ENCODE peak calls at places on chromosomes 1 and 21, in five cellular contexts. R is OCI-LY7, C is GM23248, A is GM23338, M is PC-3. K is an unnamed sample.

GRCh38 chr1:114208659-114209215 is 55.1 kb upstream of the SYT6 start:
- DNase-seq in R (no peak), C (no peak), A (no peak), M (no peak), K (no peak)

GRCh38 chr1:145977486-145978476 is 13.3 kb downstream of the POLR3GL start:
- DNase-seq in R (peak; percentile 90), C (peak; percentile 86), A (peak; percentile 92), M (peak; percentile 90), K (peak; percentile 77)

GRCh38 chr21:15730484-15731242 is 881 bp downstream of the USP25 start:
- DNase-seq in R (peak; percentile 28), C (peak; percentile 12), A (peak; percentile 45), M (peak; percentile 25), K (peak; percentile 1)

GRCh38 chr1:59125154-59125553 is 171.7 kb upstream of the FGGY start:
- DNase-seq in R (no peak), C (no peak), A (no peak), M (no peak), K (no peak)

GRCh38 chr1:109631513-109632260 is 12.1 kb downstream of the AMPD2 start:
- DNase-seq in R (no peak), C (no peak), A (no peak), M (no peak), K (no peak)

GRCh38 chr1:4510276-4510691 is 144.1 kb upstream of the AJAP1 start:
- DNase-seq in R (no peak), C (no peak), A (no peak), M (no peak), K (no peak)

GRCh38 chr1:44012411-44012810 is 18.9 kb downstream of the SLC6A9 start:
- DNase-seq in R (no peak), C (no peak), A (no peak), M (peak; percentile 58), K (no peak)

GRCh38 chr1:74247881-74248528 is 12.8 kb downstream of the TNNI3K start:
- DNase-seq in R (no peak), C (no peak), A (no peak), M (no peak), K (no peak)

GRCh38 chr1:196178083-196178635 is 430.1 kb downstream of the KCNT2 start:
- DNase-seq in R (no peak), C (no peak), A (no peak), M (no peak), K (no peak)

GRCh38 chr1:225812488-225813249 is 2.7 kb downstream of the EPHX1 start:
- DNase-seq in R (no peak), C (peak; percentile 41), A (no peak), M (no peak), K (no peak)

GRCh38 chr1:119713538-119714456 is 2.1 kb downstream of the PHGDH start:
- DNase-seq in R (peak; percentile 24), C (peak; percentile 59), A (peak; percentile 82), M (peak; percentile 4), K (no peak)

GRCh38 chr1:3910769-3911520 is 10.9 kb upstream of the C1orf174 start:
- DNase-seq in R (peak; percentile 92), C (peak; percentile 67), A (peak; percentile 78), M (peak; percentile 92), K (no peak)

GRCh38 chr1:43705982-43706597 is 1.2 kb upstream of the ST3GAL3 start:
- DNase-seq in R (peak; percentile 23), C (peak; percentile 47), A (peak; percentile 50), M (no peak), K (no peak)

GRCh38 chr1:52240592-52240991 is 98.7 kb downstream of the ZFYVE9 start:
- DNase-seq in R (no peak), C (no peak), A (no peak), M (no peak), K (no peak)

GRCh38 chr1:85576256-85576641 is 4.3 kb upstream of the CCN1 start:
- DNase-seq in R (no peak), C (no peak), A (no peak), M (peak; percentile 5), K (no peak)

GRCh38 chr1:112673589-112674439 is 645 bp upstream of the MOV10 start:
- DNase-seq in R (peak; percentile 52), C (peak; percentile 82), A (peak; percentile 56), M (peak; percentile 66), K (no peak)

GRCh38 chr1:92211166-92211565 is 6.5 kb upstream of the C1orf146 start:
- DNase-seq in R (no peak), C (peak; percentile 86), A (no peak), M (no peak), K (no peak)

GRCh38 chr21:25879203-25879602 is 144.4 kb downstream of the GABPA start:
- DNase-seq in R (no peak), C (no peak), A (no peak), M (no peak), K (no peak)

GRCh38 chr1:86888327-86888726 is 25.6 kb downstream of the SELENOF start:
- DNase-seq in R (no peak), C (no peak), A (no peak), M (no peak), K (no peak)

GRCh38 chr1:114510235-114511047 is 562 bp downstream of the TRIM33 start:
- DNase-seq in R (peak; percentile 57), C (peak; percentile 69), A (peak; percentile 59), M (no peak), K (peak; percentile 50)

GRCh38 chr1:10065344-10065685 is 32.6 kb downstream of the UBE4B start:
- DNase-seq in R (no peak), C (no peak), A (peak; percentile 44), M (no peak), K (no peak)

GRCh38 chr1:110212165-110213142 is 2.3 kb downstream of the KCNC4 start:
- DNase-seq in R (peak; percentile 24), C (peak; percentile 41), A (peak; percentile 33), M (no peak), K (no peak)

GRCh38 chr1:60874703-60875102 is 207.7 kb upstream of the NFIA start:
- DNase-seq in R (no peak), C (peak; percentile 81), A (no peak), M (peak; percentile 76), K (peak; percentile 67)

GRCh38 chr1:99608058-99608457 is 37.9 kb upstream of the PALMD start:
- DNase-seq in R (no peak), C (no peak), A (no peak), M (no peak), K (no peak)

GRCh38 chr1:235642021-235642942 is 7.3 kb downstream of the GNG4 start:
- DNase-seq in R (peak; percentile 9), C (no peak), A (peak; percentile 59), M (peak; percentile 61), K (peak; percentile 82)

GRCh38 chr1:172818841-172819527 is 160.1 kb downstream of the FASLG start:
- DNase-seq in R (peak; percentile 91), C (no peak), A (no peak), M (no peak), K (no peak)

DNA sequence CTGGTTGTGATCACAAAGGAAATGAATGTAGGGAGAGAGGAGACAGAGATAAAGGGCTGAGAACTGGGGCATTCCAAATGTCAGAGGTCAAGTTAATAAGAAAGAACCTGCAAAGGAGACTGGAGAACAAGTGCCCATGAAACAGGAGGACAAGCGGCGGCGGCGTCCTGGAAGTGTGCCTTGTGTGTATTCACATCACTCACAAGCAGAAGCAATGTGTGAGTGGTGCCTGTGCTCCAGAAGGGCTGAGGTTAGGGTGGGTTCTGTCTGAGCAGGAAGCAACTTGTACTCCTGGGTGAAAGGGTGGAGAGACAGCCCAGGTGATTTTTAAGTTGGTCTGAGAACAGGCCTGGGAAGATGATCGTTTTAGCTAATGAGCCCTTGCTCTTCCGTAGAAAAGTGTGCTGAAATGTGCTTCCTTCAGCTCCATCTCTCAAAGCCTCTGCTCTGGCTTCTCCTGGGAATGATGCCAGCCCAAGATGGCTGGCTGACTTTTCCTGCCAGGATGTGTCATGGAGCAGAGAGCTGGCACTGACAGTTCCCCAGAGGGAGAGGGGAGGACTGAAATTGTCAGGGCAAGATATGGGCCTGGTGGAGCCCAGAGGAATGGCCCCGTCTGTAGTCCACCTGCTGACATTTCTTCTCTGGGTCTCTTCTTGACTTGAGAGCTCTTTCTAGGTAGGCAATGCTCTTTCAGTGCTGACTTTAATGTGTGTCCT is 25.1 kb upstream of the PLEKHA6 start:
- DNase-seq in R (no peak), C (peak; percentile 88), A (no peak), M (peak; percentile 71), K (no peak)
- H2AFZ ChIP-seq in R (no peak overlapping the region), C (peak overlapping the region; percentile 22), A (no peak overlapping the region), M (no peak overlapping the region), K (no peak overlapping the region)

GRCh38 chr1:153570874-153571273 is 5.2 kb upstream of the S100A2 start:
- DNase-seq in R (no peak), C (no peak), A (no peak), M (no peak), K (no peak)

GRCh38 chr1:153568367-153569099 is 2.9 kb upstream of the S100A2 start:
- DNase-seq in R (peak; percentile 74), C (peak; percentile 95), A (peak; percentile 97), M (peak; percentile 99), K (peak; percentile 94)

GRCh38 chr1:153567621-153568366 is 2.1 kb upstream of the S100A2 start:
- DNase-seq in R (no peak), C (peak; percentile 56), A (peak; percentile 57), M (peak; percentile 98), K (peak; percentile 71)

GRCh38 chr1:153571706-153572105 is 6.1 kb upstream of the S100A2 start:
- DNase-seq in R (no peak), C (no peak), A (no peak), M (no peak), K (no peak)

GRCh38 chr1:153569465-153569864 is 3.8 kb upstream of the S100A2 start:
- DNase-seq in R (no peak), C (no peak), A (no peak), M (no peak), K (no peak)
- H3K9me2 ChIP-seq in R (no peaks in the 10 kb centered on the region), C (no peaks in the 10 kb centered on the region), A (no peaks in the 10 kb centered on the region), M (no peaks in the 10 kb centered on the region), K (no peaks in the 10 kb centered on the region)

GRCh38 chr21:17819878-17820232 is 699 bp upstream of the C21orf91 start:
- DNase-seq in R (peak; percentile 87), C (no peak), A (peak; percentile 45), M (no peak), K (no peak)
- H2AFZ ChIP-seq in R (peak overlapping the region; percentile 94), C (peak overlapping the region; percentile 85), A (peak overlapping the region; percentile 7), M (peak overlapping the region; percentile 75), K (peak overlapping the region; percentile 87)

GRCh38 chr1:1601564-1602320 is 1.8 kb upstream of the FNDC10 start:
- DNase-seq in R (no peak), C (no peak), A (no peak), M (no peak), K (no peak)

GRCh38 chr1:1602321-1602931 is 2.5 kb upstream of the FNDC10 start:
- DNase-seq in R (no peak), C (no peak), A (no peak), M (no peak), K (no peak)

GRCh38 chr1:1603671-1604373 is 3.9 kb upstream of the FNDC10 start:
- DNase-seq in R (no peak), C (no peak), A (no peak), M (no peak), K (no peak)

GRCh38 chr1:1604374-1605033 is 4.6 kb upstream of the FNDC10 start:
- DNase-seq in R (no peak), C (no peak), A (no peak), M (no peak), K (no peak)

DNA sequence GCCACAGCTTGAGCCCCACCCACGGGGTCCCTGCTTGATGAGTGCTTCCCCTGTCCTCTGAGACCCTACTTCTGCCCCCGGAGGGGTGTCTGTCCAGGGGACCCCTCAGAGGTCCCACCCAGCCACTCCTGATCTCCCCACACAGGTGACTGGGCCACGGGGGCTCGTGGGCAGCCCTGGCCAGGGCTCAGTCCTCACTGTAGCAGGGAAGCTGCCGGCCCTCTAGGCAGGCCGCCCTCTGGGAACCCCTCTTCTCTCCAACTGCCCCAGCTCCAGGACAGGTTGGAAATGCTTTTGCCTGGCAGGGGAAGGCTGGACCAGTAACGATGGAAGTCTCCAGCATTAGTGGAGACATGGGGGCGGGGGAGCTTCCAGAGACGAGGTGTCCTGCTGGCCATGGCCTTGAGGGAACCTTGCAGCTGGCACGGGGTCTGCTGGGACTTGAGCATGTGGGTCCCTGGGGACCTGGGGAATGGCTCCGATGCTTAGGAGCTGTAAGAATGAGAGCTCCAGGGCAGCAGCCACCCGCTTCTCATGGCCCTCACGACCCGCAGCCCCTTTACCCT is 3.1 kb upstream of the FNDC10 start:
- DNase-seq in R (no peak), C (no peak), A (no peak), M (no peak), K (no peak)
- H3K9me2 ChIP-seq in R (no peaks in the 10 kb centered on the region), C (no peaks in the 10 kb centered on the region), A (no peaks in the 10 kb centered on the region), M (no peaks in the 10 kb centered on the region), K (no peaks in the 10 kb centered on the region)

K was measured in PC-9.